ENCODE peak calls at places on chromosome 15, in seven cellular contexts. S, G, H, V, I, T and P are unnamed samples.

GRCh38 chr15:69141286-69141701 is 19.1 kb upstream of the GLCE start:
- DNase-seq in S (no peak), G (no peak), H (no peak), V (peak), I (no peak), T (no peak), P (no peak)

GRCh38 chr15:72722071-72722696 is 36.2 kb downstream of the BBS4 start:
- DNase-seq in S (peak), G (peak), H (peak), V (peak), I (peak), T (no peak), P (peak)

GRCh38 chr15:99703603-99704443 is 29.4 kb downstream of the LYSMD4 start:
- DNase-seq in S (peak), G (no peak), H (peak), V (peak), I (peak), T (no peak), P (no peak)

GRCh38 chr15:83611312-83611711 is 42.6 kb upstream of the ADAMTSL3 start:
- DNase-seq in S (no peak), G (no peak), H (no peak), V (no peak), I (no peak), T (no peak), P (no peak)

GRCh38 chr15:71611721-71612016 is 198.7 kb upstream of the NR2E3 start:
- DNase-seq in S (no peak), G (no peak), H (no peak), V (no peak), I (no peak), T (no peak), P (no peak)

GRCh38 chr15:68843425-68844311 is 23.0 kb upstream of the ANP32A start:
- DNase-seq in S (peak), G (peak), H (peak), V (no peak), I (no peak), T (no peak), P (no peak)

GRCh38 chr15:67005294-67005996 is 60.0 kb upstream of the SMAD3 start:
- DNase-seq in S (no peak), G (no peak), H (no peak), V (no peak), I (no peak), T (no peak), P (no peak)

GRCh38 chr15:49848824-49849209 is 228.0 kb downstream of the DTWD1 start:
- DNase-seq in S (no peak), G (no peak), H (no peak), V (no peak), I (no peak), T (no peak), P (no peak)

GRCh38 chr15:59993950-59994401 is 10.1 kb upstream of the FOXB1 start:
- DNase-seq in S (no peak), G (no peak), H (peak), V (no peak), I (no peak), T (no peak), P (no peak)

GRCh38 chr15:41263891-41264351 is 32.9 kb downstream of the CHP1 start:
- DNase-seq in S (no peak), G (no peak), H (no peak), V (no peak), I (no peak), T (no peak), P (no peak)

GRCh38 chr15:99106417-99107220 is 1.7 kb downstream of the SYNM start:
- DNase-seq in S (no peak), G (peak), H (peak), V (no peak), I (no peak), T (no peak), P (no peak)

GRCh38 chr15:68449389-68449788 is 17.4 kb upstream of the ITGA11 start:
- DNase-seq in S (peak), G (no peak), H (no peak), V (no peak), I (no peak), T (no peak), P (no peak)

GRCh38 chr15:39434751-39435238 is 146.1 kb upstream of the THBS1 start:
- DNase-seq in S (no peak), G (no peak), H (no peak), V (no peak), I (no peak), T (no peak), P (no peak)

GRCh38 chr15:56996746-56997470 is 78.5 kb downstream of the TCF12 start:
- DNase-seq in S (no peak), G (no peak), H (no peak), V (no peak), I (no peak), T (no peak), P (no peak)